ENCODE peak calls at places on chromosome 9, in six cellular contexts. T is cardiac fibroblast, D is uterus, M is astrocyte of the cerebellum, Y is left lung, F is breast epithelium. J is an unnamed sample.
A peak's percentile ranks its signal among the peaks of the same experiment; 100 is the strongest.

GRCh38 chr9:108117775-108118174 is 628.2 kb upstream of the KLF4 start:
- DNase-seq in T (peak; percentile 24), D (no peak), M (peak; percentile 18), Y (no peak), F (no peak), J (no peak)

GRCh38 chr9:121897140-121897539 is 196.0 kb downstream of the TTLL11 start:
- DNase-seq in T (no peak), D (no peak), M (no peak), Y (no peak), F (no peak), J (no peak)

GRCh38 chr9:14307989-14308750 is 5.8 kb downstream of the NFIB start:
- DNase-seq in T (peak; percentile 72), D (no peak), M (no peak), Y (no peak), F (no peak), J (no peak)

GRCh38 chr9:94167055-94167346 is 82.7 kb downstream of the PTPDC1 start:
- DNase-seq in T (no peak), D (no peak), M (no peak), Y (no peak), F (no peak), J (no peak)

GRCh38 chr9:133934512-133935221 is 57.5 kb downstream of the VAV2 start:
- DNase-seq in T (peak; percentile 73), D (no peak), M (no peak), Y (peak; percentile 59), F (no peak), J (no peak)

GRCh38 chr9:92728831-92729734 is 35.5 kb downstream of the BICD2 start:
- DNase-seq in T (peak; percentile 24), D (no peak), M (no peak), Y (no peak), F (no peak), J (no peak)

GRCh38 chr9:4292781-4293180 is 7.1 kb downstream of the GLIS3 start:
- DNase-seq in T (no peak), D (no peak), M (no peak), Y (no peak), F (no peak), J (no peak)

GRCh38 chr9:129408535-129409215 is 212.2 kb downstream of the C9orf50 start:
- DNase-seq in T (no peak), D (no peak), M (no peak), Y (peak; percentile 55), F (no peak), J (no peak)

GRCh38 chr9:115182264-115182663 is 64.3 kb upstream of the TNC start:
- DNase-seq in T (no peak), D (no peak), M (no peak), Y (no peak), F (no peak), J (no peak)

GRCh38 chr9:72441296-72442211 is 76.5 kb upstream of the ZFAND5 start:
- DNase-seq in T (no peak), D (no peak), M (no peak), Y (no peak), F (no peak), J (no peak)

GRCh38 chr9:97529363-97530076 is 28.1 kb downstream of the TMOD1 start:
- DNase-seq in T (peak; percentile 31), D (peak; percentile 65), M (no peak), Y (no peak), F (no peak), J (no peak)

GRCh38 chr9:87786876-87787275 is 61.0 kb downstream of the CTSL start:
- DNase-seq in T (no peak), D (no peak), M (no peak), Y (no peak), F (no peak), J (no peak)

GRCh38 chr9:114316605-114317230 is 6.2 kb upstream of the ORM1 start:
- DNase-seq in T (no peak), D (peak; percentile 9), M (no peak), Y (no peak), F (no peak), J (no peak)

GRCh38 chr9:127850286-127850830 is 4.1 kb downstream of the ENG start:
- DNase-seq in T (no peak), D (no peak), M (no peak), Y (no peak), F (no peak), J (no peak)

GRCh38 chr9:127855522-127855921 is 1.1 kb upstream of the ENG start:
- DNase-seq in T (no peak), D (no peak), M (no peak), Y (no peak), F (no peak), J (no peak)

GRCh38 chr9:127854169-127854833 is at the start of gene ENG:
- DNase-seq in T (peak; percentile 83), D (peak; percentile 77), M (no peak), Y (peak; percentile 91), F (peak; percentile 50), J (no peak)

GRCh38 chr9:127853312-127854168 is 918 bp downstream of the ENG start:
- DNase-seq in T (no peak), D (no peak), M (no peak), Y (no peak), F (no peak), J (no peak)

GRCh38 chr9:127852829-127853228 is 1.6 kb downstream of the ENG start:
- DNase-seq in T (no peak), D (no peak), M (no peak), Y (no peak), F (no peak), J (no peak)
- H3K4me3 ChIP-seq in T (peak overlapping the region; percentile 85), D (peak overlapping the region; percentile 64), M (peak overlapping the region; percentile 44), Y (peak overlapping the region; percentile 75), F (peak overlapping the region; percentile 94), J (no peak overlapping the region)

GRCh38 chr9:124214596-124215550 is 42.9 kb upstream of the NEK6 start:
- DNase-seq in T (no peak), D (no peak), M (no peak), Y (no peak), F (no peak), J (no peak)
- H3K4me3 ChIP-seq in T (no peak overlapping the region), D (no peak overlapping the region), M (no peak overlapping the region), Y (no peak overlapping the region), F (no peak overlapping the region), J (no peak overlapping the region)

GRCh38 chr9:15485836-15486678 is 24.7 kb downstream of the PSIP1 start:
- DNase-seq in T (peak; percentile 44), D (no peak), M (no peak), Y (no peak), F (no peak), J (no peak)

GRCh38 chr9:15492485-15493150 is 18.2 kb downstream of the PSIP1 start:
- DNase-seq in T (no peak), D (no peak), M (no peak), Y (no peak), F (no peak), J (no peak)

DNA sequence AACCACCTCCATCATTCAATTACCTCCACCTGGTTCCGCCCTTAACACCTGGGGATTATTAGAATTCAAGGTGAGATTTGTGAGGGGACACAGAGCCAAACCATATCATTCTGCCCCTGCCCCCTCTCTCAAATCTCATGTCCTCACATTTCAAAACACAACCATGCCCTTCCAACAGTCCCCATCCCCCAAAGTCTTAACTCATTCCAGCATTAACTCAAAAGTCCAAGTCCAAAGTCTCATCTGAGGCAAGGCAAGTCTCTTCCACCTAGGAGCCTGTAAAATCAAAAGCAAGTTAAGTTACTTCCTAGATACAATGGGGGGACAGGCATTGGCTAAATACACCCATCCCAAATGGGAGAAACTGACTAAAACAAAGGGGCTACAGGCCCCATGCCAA is 18.8 kb downstream of the PSIP1 start:
- DNase-seq in T (no peak), D (no peak), M (no peak), Y (no peak), F (no peak), J (no peak)
- H3K4me3 ChIP-seq in T (no peak overlapping the region), D (no peak overlapping the region), M (no peak overlapping the region), Y (no peak overlapping the region), F (no peak overlapping the region), J (no peak overlapping the region)

GRCh38 chr9:1747568-1747967 is 267.6 kb upstream of the SMARCA2 start:
- DNase-seq in T (no peak), D (no peak), M (no peak), Y (no peak), F (no peak), J (no peak)

GRCh38 chr9:1743121-1743710 is 271.9 kb upstream of the SMARCA2 start:
- DNase-seq in T (no peak), D (no peak), M (no peak), Y (no peak), F (no peak), J (no peak)

GRCh38 chr9:1745980-1746379 is 269.2 kb upstream of the SMARCA2 start:
- DNase-seq in T (no peak), D (no peak), M (no peak), Y (no peak), F (no peak), J (no peak)
- H3K4me3 ChIP-seq in T (no peak overlapping the region), D (no peak overlapping the region), M (no peak overlapping the region), Y (no peak overlapping the region), F (no peak overlapping the region), J (no peak overlapping the region)

GRCh38 chr9:132350861-132351315 is 3.9 kb downstream of the SETX start:
- DNase-seq in T (peak; percentile 18), D (no peak), M (no peak), Y (no peak), F (no peak), J (peak; percentile 27)
- H3K4me3 ChIP-seq in T (no peak overlapping the region), D (no peak overlapping the region), M (no peak overlapping the region), Y (no peak overlapping the region), F (peak overlapping the region; percentile 29), J (peak overlapping the region; percentile 31)

J was measured in CD8-positive, alpha-beta T cell.